ENCODE peak calls at places on chromosomes 6 and 20, in four cellular contexts. M is ovary, J is adrenal gland, A is neural progenitor cell. X is an unnamed sample. For H3K4me1, the result is how much of the 10 kb centered on the place peaks cover.

GRCh38 chr6:131831392-131831791 is 23.6 kb downstream of the ENPP1 start:
- DNase-seq in M (no peak), J (no peak), A (no peak), X (no peak)

GRCh38 chr6:166802437-166802836 is 153.9 kb downstream of the RNASET2 start:
- DNase-seq in M (no peak), J (no peak), A (no peak), X (no peak)

GRCh38 chr20:43849496-43850197 is 65.0 kb upstream of the TOX2 start:
- DNase-seq in M (peak), J (peak), A (no peak), X (no peak)

GRCh38 chr20:19812696-19813095 is 54.6 kb downstream of the RIN2 start:
- DNase-seq in M (no peak), J (no peak), A (no peak), X (no peak)

GRCh38 chr20:62885046-62885445 is 23.4 kb upstream of the TCFL5 start:
- DNase-seq in M (no peak), J (no peak), A (no peak), X (no peak)

GRCh38 chr6:30169658-30170614 is 6.6 kb downstream of the TRIM15 start:
- DNase-seq in M (no peak), J (peak), A (peak), X (peak)

GRCh38 chr6:54846243-54846856 is at the start of gene FAM83B:
- DNase-seq in M (no peak), J (no peak), A (peak), X (no peak)

GRCh38 chr6:24981385-24981758 is 45.6 kb upstream of the RIPOR2 start:
- DNase-seq in M (no peak), J (no peak), A (peak), X (no peak)

GRCh38 chr6:134170844-134171243 is 118.4 kb upstream of the SLC2A12 start:
- DNase-seq in M (no peak), J (peak), A (peak), X (no peak)

GRCh38 chr6:17580518-17581048 is 19.5 kb upstream of the FAM8A1 start:
- DNase-seq in M (peak), J (peak), A (no peak), X (no peak)

GRCh38 chr20:11845311-11845710 is 72.4 kb upstream of the BTBD3 start:
- DNase-seq in M (no peak), J (no peak), A (no peak), X (no peak)

DNA sequence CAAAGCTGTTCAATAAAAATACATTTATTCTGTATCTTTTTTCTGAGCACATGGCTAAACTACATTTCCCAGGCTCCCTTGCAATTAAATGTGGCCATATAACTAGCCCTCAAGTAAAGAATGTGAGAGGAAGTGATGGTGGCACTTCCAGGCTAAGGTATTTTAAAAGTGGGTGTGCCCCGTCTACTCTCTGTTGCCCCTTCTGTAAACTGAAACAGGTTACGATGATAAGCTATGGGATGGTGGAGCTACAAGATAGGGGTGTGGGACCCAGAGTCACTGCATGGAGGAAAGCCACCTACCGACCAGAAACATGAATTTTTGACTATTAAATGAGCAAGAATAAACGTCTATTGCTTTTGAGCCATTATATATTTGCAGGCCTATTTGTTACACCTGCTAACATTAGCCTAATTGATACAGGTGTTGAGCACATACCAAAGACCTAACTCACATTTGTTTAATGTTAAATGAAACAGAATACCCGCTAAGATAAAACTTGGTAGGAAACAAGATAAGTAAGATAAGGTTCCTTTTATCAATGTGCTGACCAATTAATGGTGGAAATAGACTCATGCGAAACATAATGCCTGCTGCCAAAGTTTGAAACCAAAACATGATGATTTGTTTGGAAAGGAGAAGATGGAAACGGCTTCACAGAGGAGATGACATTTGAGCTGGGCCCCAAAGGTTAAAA is 3.0 kb downstream of the FYN start:
- DNase-seq in M (no peak), J (no peak), A (no peak), X (no peak)
- H3K4me1 ChIP-seq in M (under half), J (under half), A (half or more), X (under half)

GRCh38 chr6:41976794-41977484 is 35.3 kb upstream of the CCND3 start:
- DNase-seq in M (no peak), J (no peak), A (no peak), X (no peak)
- H3K4me1 ChIP-seq in M (under half), J (under half), A (under half), X (under half)

GRCh38 chr6:35483892-35484645 is 12.8 kb downstream of the TEAD3 start:
- DNase-seq in M (no peak), J (no peak), A (no peak), X (no peak)
- H3K4me1 ChIP-seq in M (under half), J (under half), A (under half), X (under half)

GRCh38 chr6:163455553-163455952 is 41.0 kb downstream of the QKI start:
- DNase-seq in M (no peak), J (no peak), A (no peak), X (no peak)
- H3K4me1 ChIP-seq in M (under half), J (half or more), A (under half), X (under half)

GRCh38 chr6:46921731-46922130 is at the start of gene ADGRF5:
- DNase-seq in M (no peak), J (no peak), A (no peak), X (no peak)

GRCh38 chr6:46925563-46926253 is 4.0 kb upstream of the ADGRF5 start:
- DNase-seq in M (peak), J (peak), A (no peak), X (no peak)

GRCh38 chr6:46926481-46926880 is 4.7 kb upstream of the ADGRF5 start:
- DNase-seq in M (no peak), J (no peak), A (no peak), X (no peak)

GRCh38 chr6:46921059-46921458 is 679 bp downstream of the ADGRF5 start:
- DNase-seq in M (no peak), J (no peak), A (no peak), X (no peak)

DNA sequence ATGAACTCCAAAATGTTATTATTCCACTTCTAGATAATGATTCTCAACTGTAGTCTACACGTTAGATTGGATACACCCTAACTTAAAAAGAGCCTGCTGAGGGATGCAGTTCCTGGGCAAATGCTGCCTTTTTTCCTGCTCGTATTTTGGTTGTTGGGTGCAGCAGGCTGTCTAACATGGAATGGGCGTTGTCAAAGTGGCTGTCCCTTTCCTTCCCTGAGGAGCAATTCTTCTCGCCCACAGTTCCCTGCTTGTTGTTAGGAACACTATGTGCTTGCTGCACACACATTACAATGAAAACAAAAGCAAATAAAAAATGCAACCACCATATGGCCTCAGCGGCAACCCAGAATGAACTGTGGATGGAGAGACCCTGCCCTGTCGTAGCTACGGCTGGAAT is 1.7 kb upstream of the ADGRF5 start:
- DNase-seq in M (no peak), J (no peak), A (no peak), X (no peak)
- H3K4me1 ChIP-seq in M (under half), J (under half), A (under half), X (under half)

DNA sequence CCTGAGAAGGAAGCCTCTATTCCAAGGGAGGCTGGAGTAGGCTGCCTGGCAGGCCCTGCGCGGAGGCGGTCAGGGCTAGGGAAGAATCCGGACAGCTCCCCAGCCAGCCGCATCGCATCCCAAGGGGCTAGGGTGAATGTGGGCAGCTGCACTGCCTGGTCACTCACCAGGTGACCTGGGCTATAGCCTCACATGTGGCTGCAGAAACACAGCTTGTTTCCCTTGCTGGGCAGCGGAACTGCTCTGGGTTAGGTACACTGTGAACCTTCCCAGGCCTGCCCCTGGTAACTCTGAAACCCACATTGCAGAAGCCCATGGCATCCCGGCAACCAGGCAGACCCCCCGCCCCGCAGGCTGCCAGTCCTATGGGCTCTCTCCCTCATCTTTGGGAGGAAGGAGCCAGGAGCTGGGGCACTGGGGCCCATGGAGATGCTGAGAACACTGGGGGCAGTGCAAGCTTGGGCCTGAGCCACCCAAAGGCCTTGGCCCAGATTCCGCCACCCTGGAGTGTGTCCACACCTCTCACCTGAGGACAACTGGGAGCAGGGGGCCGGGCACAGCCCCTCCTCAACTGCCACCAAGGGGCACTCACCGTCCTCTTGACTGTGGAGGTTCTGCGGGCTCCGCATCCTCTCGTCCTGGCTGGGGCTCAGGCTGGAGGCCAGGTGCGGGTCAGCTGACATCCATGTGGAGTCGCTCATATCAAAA is 111.0 kb downstream of the NOL4L start:
- DNase-seq in M (peak), J (peak), A (no peak), X (no peak)
- H3K4me1 ChIP-seq in M (under half), J (half or more), A (under half), X (under half)

GRCh38 chr6:2883673-2884072 is 19.4 kb downstream of the SERPINB9 start:
- DNase-seq in M (no peak), J (no peak), A (no peak), X (no peak)

GRCh38 chr6:2881358-2881885 is 21.7 kb downstream of the SERPINB9 start:
- DNase-seq in M (no peak), J (no peak), A (no peak), X (no peak)

GRCh38 chr6:2884817-2885216 is 18.3 kb downstream of the SERPINB9 start:
- DNase-seq in M (no peak), J (no peak), A (no peak), X (no peak)

GRCh38 chr6:2890981-2891767 is 11.9 kb downstream of the SERPINB9 start:
- DNase-seq in M (no peak), J (no peak), A (no peak), X (no peak)

GRCh38 chr6:2885967-2886731 is 17.0 kb downstream of the SERPINB9 start:
- DNase-seq in M (no peak), J (no peak), A (no peak), X (no peak)
- H3K4me1 ChIP-seq in M (under half), J (under half), A (under half), X (under half)

GRCh38 chr6:139879823-139880356 is 505.4 kb upstream of the CITED2 start:
- DNase-seq in M (no peak), J (no peak), A (no peak), X (no peak)

GRCh38 chr6:139881251-139881650 is 506.8 kb upstream of the CITED2 start:
- DNase-seq in M (no peak), J (no peak), A (peak), X (no peak)

GRCh38 chr6:139882234-139882633 is 507.8 kb upstream of the CITED2 start:
- DNase-seq in M (no peak), J (no peak), A (no peak), X (peak)

GRCh38 chr6:139882977-139883728 is 508.7 kb upstream of the CITED2 start:
- DNase-seq in M (no peak), J (no peak), A (no peak), X (no peak)

DNA sequence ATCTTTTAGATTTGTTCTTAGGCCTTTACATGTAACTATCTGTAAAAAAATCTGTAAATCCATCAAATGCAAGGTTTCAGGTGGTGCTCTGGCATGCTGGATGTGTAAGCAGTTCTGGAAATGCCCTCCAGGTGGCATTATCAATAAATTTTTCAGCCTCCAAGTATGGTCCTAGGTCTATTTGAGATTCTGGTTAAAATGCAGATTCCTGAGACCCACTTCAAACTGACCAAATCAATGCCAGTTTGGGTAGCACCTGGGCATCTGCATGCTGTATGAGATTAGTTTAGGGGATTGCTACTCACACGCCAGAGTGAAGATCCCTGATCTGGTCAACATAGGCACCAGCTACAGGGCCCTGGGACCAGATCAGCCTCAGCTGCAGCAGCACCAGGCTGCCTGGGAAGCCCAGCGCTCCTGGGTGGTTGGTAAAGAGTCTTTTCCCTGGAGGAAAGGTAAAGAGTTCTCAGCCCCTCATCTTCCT is 507.3 kb upstream of the CITED2 start:
- DNase-seq in M (peak), J (peak), A (peak), X (peak)
- H3K4me1 ChIP-seq in M (under half), J (under half), A (half or more), X (under half)

GRCh38 chr6:142534484-142534883 is 232.7 kb downstream of the ADGRG6 start:
- DNase-seq in M (no peak), J (no peak), A (no peak), X (no peak)

GRCh38 chr6:142530566-142530965 is 228.8 kb downstream of the ADGRG6 start:
- DNase-seq in M (no peak), J (no peak), A (no peak), X (no peak)

DNA sequence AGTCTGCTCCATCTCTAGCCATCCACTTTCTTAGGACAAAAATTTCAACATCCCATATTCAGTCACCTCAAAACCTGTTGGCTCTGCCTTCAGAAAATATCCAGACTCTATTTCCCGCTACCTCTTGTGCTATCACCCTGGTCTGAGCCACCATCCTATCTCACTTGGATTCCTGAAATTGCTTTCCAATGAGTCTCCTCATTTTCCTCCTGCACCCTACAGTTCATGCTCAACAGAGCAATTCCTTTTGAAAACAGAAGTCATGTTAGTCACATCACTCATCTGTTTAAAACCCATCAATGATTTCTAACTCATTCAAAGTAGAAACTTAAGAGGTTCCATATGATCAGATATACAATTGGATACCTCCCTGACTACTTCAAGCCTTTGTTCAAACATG is 229.9 kb downstream of the ADGRG6 start:
- DNase-seq in M (no peak), J (no peak), A (no peak), X (no peak)
- H3K4me1 ChIP-seq in M (under half), J (under half), A (under half), X (under half)

X was measured in HAP-1.